ENCODE peak calls at places on chromosomes 3 and 15, in six cellular contexts. M is Peyer's patch, V is A549, A is caudate nucleus, I is esophagus squamous epithelium, Z is prostate gland. C is an unnamed sample.

GRCh38 chr3:36524560-36524959 is 144.3 kb downstream of the STAC start:
- DNase-seq in M (no peak), V (no peak), A (no peak), I (no peak), Z (no peak), C (no peak)

GRCh38 chr3:45112939-45113338 is 33.2 kb downstream of the CDCP1 start:
- DNase-seq in M (no peak), V (no peak), A (no peak), I (no peak), Z (no peak), C (no peak)

GRCh38 chr3:100761211-100761921 is 52.1 kb downstream of the TFG start:
- DNase-seq in M (no peak), V (no peak), A (no peak), I (no peak), Z (no peak), C (peak; percentile 34)

GRCh38 chr3:191762323-191762960 is 301.5 kb downstream of the PYDC2 start:
- DNase-seq in M (no peak), V (no peak), A (no peak), I (no peak), Z (no peak), C (peak; percentile 58)

GRCh38 chr3:94568041-94568440 is 505.2 kb downstream of the NSUN3 start:
- DNase-seq in M (no peak), V (no peak), A (no peak), I (no peak), Z (no peak), C (no peak)

GRCh38 chr15:80527961-80528360 is 123.8 kb downstream of the ARNT2 start:
- DNase-seq in M (no peak), V (no peak), A (no peak), I (no peak), Z (no peak), C (no peak)

GRCh38 chr15:93826798-93827197 is 404.6 kb upstream of the MCTP2 start:
- DNase-seq in M (no peak), V (no peak), A (no peak), I (no peak), Z (peak; percentile 13), C (no peak)

GRCh38 chr15:38440353-38441129 is 13.4 kb upstream of the FAM98B start:
- DNase-seq in M (peak; percentile 64), V (peak; percentile 6), A (no peak), I (no peak), Z (peak; percentile 71), C (peak; percentile 73)

GRCh38 chr15:57785959-57786358 is 79.4 kb downstream of the POLR2M start:
- DNase-seq in M (no peak), V (no peak), A (no peak), I (no peak), Z (no peak), C (no peak)

GRCh38 chr3:75981401-75981800 is 196.1 kb upstream of the ZNF717 start:
- DNase-seq in M (no peak), V (no peak), A (no peak), I (no peak), Z (no peak), C (no peak)

GRCh38 chr3:102529452-102529851 is 94.6 kb downstream of the ZPLD1 start:
- DNase-seq in M (no peak), V (peak; percentile 3), A (no peak), I (no peak), Z (peak; percentile 19), C (peak; percentile 34)

GRCh38 chr3:13822042-13822441 is 57.8 kb downstream of the WNT7A start:
- DNase-seq in M (no peak), V (no peak), A (no peak), I (no peak), Z (no peak), C (no peak)

GRCh38 chr3:126439346-126439967 is 36.2 kb downstream of the ZXDC start:
- DNase-seq in M (no peak), V (no peak), A (no peak), I (no peak), Z (no peak), C (no peak)

GRCh38 chr15:90866161-90866715 is 2.1 kb upstream of the FURIN start:
- DNase-seq in M (no peak), V (no peak), A (no peak), I (no peak), Z (no peak), C (no peak)

GRCh38 chr3:121817753-121818152 is 17.1 kb downstream of the IQCB1 start:
- DNase-seq in M (peak; percentile 44), V (no peak), A (no peak), I (no peak), Z (no peak), C (no peak)

GRCh38 chr15:38042707-38043445 is 108.4 kb downstream of the TMCO5A start:
- DNase-seq in M (no peak), V (no peak), A (no peak), I (no peak), Z (no peak), C (no peak)

GRCh38 chr3:98855811-98856400 is 45.6 kb downstream of the DCBLD2 start:
- DNase-seq in M (no peak), V (no peak), A (no peak), I (no peak), Z (no peak), C (no peak)

GRCh38 chr3:175571096-175571495 is 712.0 kb downstream of the NAALADL2 start:
- DNase-seq in M (no peak), V (no peak), A (no peak), I (no peak), Z (no peak), C (no peak)

GRCh38 chr15:82100116-82100795 is 54.4 kb upstream of the MEX3B start:
- DNase-seq in M (no peak), V (no peak), A (no peak), I (no peak), Z (no peak), C (no peak)

GRCh38 chr3:189458536-189458935 is 172.7 kb upstream of the TP63 start:
- DNase-seq in M (no peak), V (no peak), A (no peak), I (no peak), Z (peak; percentile 27), C (peak; percentile 36)

DNA sequence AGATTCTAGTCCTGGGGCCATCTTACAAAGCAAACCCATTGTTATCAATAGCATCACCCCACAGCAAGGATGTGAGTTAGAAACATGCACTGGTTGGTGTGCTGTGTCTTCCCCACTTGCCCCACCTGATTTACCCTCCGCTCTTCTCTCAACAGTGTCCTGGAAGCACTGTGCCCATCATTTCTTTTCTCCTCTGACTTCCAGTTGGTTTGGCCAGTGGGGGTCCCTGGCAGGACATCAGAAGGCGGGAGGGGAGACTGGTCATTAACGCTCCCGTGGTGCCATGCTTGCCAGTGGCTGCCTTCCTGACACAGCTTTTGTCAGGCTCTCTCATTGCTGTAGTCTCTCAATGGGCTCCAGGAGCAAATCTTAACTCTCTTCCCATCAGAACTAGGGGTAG is 11.5 kb upstream of the BUB1B start:
- DNase-seq in M (no peak), V (no peak), A (no peak), I (no peak), Z (no peak), C (no peak)
- H3K27ac ChIP-seq in M (no peak overlapping the region), V (no peak overlapping the region), A (no peak overlapping the region), I (no peak overlapping the region), Z (no peak overlapping the region), C (no peak overlapping the region)

DNA sequence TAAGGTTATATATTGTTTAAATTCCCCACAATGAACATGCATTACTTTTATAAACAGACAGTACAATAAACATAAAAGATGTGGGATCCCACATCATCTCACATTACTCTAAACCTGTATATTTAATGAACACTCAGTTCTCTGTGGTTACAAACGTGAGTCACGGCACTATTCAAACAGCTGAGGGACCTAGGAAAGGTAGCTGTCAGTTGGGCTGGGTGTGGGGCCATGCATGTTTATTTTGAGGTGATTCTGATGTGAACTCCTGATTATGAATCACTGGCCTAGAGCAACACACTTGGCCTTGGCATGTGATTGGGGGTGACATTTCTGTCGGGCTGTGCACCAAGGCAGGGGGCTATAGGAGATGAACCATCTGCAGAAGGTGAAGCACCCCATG is 147.6 kb upstream of the HACD2 start:
- DNase-seq in M (no peak), V (peak; percentile 80), A (no peak), I (no peak), Z (no peak), C (peak; percentile 45)
- H3K27ac ChIP-seq in M (no peak overlapping the region), V (peak overlapping the region; percentile 71), A (no peak overlapping the region), I (no peak overlapping the region), Z (no peak overlapping the region), C (no peak overlapping the region)

DNA sequence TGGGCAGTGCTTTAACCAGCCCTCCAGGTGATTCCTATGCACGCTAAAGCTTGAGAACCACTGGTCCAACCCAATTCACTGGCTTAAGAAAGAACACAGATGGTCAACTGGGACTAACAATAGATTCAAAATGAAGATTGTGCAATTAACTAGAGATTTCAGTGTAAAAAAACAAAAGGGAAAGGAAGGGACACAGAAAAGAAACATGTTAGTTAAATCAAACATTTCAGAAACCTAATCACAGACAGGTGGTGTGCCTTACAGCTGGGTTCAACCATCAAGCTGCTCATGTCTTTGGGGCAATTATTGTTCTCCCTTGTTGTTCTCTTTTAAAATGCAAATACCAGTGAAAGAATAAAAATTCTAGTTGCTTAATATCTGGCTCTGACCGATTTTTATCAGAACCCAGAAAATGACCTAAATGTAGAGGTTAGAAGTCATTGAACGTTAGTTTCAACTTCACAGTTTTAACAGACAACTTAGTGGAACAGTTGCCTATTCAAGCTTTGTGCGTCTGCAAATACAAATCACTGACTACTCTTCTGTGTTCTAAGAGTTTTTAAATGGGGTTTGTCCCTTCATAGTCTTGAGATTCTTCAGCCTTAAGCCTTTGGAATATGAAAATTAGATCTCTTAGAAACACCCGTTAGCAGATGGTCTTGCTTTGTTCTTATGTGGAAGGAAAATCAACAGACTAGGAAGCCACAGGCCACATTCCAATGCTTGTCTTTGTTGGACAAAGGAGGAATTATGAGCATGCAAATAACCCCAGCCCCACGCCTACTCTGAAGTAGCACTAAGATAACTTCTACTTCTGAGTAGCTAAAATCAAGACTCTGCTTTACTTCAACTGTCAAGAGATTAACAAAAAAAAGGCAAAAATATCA is 223.5 kb downstream of the ATP8B4 start:
- DNase-seq in M (no peak), V (no peak), A (no peak), I (no peak), Z (no peak), C (no peak)
- H3K27ac ChIP-seq in M (no peak overlapping the region), V (no peak overlapping the region), A (no peak overlapping the region), I (peak overlapping the region; percentile 64), Z (no peak overlapping the region), C (no peak overlapping the region)

GRCh38 chr15:45328663-45329062 is 49.7 kb downstream of the GATM start:
- DNase-seq in M (no peak), V (no peak), A (no peak), I (no peak), Z (no peak), C (no peak)
- H3K27ac ChIP-seq in M (no peak overlapping the region), V (no peak overlapping the region), A (no peak overlapping the region), I (no peak overlapping the region), Z (no peak overlapping the region), C (no peak overlapping the region)

GRCh38 chr15:84594617-84595290 is 6.1 kb upstream of the ZSCAN2 start:
- DNase-seq in M (peak; percentile 53), V (no peak), A (no peak), I (no peak), Z (no peak), C (peak; percentile 44)
- H3K27ac ChIP-seq in M (no peak overlapping the region), V (no peak overlapping the region), A (no peak overlapping the region), I (no peak overlapping the region), Z (no peak overlapping the region), C (peak overlapping the region; percentile 28)

C was measured in hepatocyte.